ENCODE peak calls at places on chromosomes 4 and X, in four cellular contexts. S is mesenteric fat pad; Q is NCI-H748 treated with DMSO at 0.1 percent for 48 hours; A is activated T-helper 9 cell treated with anti-CD3 and anti-CD28 coated beads, Interleukin-2, amount 50 U/mL, for 16 hours. U is an unnamed sample.

GRCh38 chr4:79042079-79042674 is 102.9 kb upstream of the PAQR3 start:
- DNase-seq in S (no peak), Q (peak), A (no peak), U (peak)

GRCh38 chr4:136927172-136927571 is 605.1 kb downstream of the PCDH18 start:
- DNase-seq in S (no peak), Q (no peak), A (no peak), U (no peak)

GRCh38 chr4:159341486-159341885 is 238.6 kb downstream of the RAPGEF2 start:
- DNase-seq in S (no peak), Q (no peak), A (no peak), U (no peak)

GRCh38 chrX:19670854-19671620 is 155.7 kb upstream of the MAP3K15 start:
- DNase-seq in S (no peak), Q (no peak), A (no peak), U (no peak)

GRCh38 chrX:46574337-46574940 is 874 bp downstream of the CHST7 start:
- DNase-seq in S (no peak), Q (peak), A (peak), U (no peak)

GRCh38 chr4:128501239-128501638 is 213.6 kb upstream of the PGRMC2 start:
- DNase-seq in S (no peak), Q (no peak), A (no peak), U (no peak)

GRCh38 chr4:14771504-14772175 is 230.6 kb upstream of the CPEB2 start:
- DNase-seq in S (no peak), Q (no peak), A (no peak), U (no peak)

GRCh38 chr4:14581741-14582140 is 420.5 kb upstream of the CPEB2 start:
- DNase-seq in S (no peak), Q (no peak), A (no peak), U (no peak)

GRCh38 chr4:23680616-23681518 is 209.0 kb downstream of the PPARGC1A start:
- DNase-seq in S (no peak), Q (no peak), A (no peak), U (no peak)

GRCh38 chr4:7287918-7288280 is 95.6 kb downstream of the SORCS2 start:
- DNase-seq in S (no peak), Q (no peak), A (no peak), U (no peak)

GRCh38 chr4:163395758-163396157 is 52.1 kb downstream of the NPY5R start:
- DNase-seq in S (no peak), Q (no peak), A (no peak), U (no peak)

GRCh38 chr4:56375458-56375857 is 11.8 kb downstream of the AASDH start:
- DNase-seq in S (no peak), Q (no peak), A (no peak), U (no peak)

GRCh38 chr4:89290727-89291126 is 16.9 kb downstream of the GPRIN3 start:
- DNase-seq in S (no peak), Q (no peak), A (no peak), U (no peak)

GRCh38 chr4:106583567-106583966 is 215.0 kb upstream of the GIMD1 start:
- DNase-seq in S (no peak), Q (no peak), A (no peak), U (no peak)

GRCh38 chrX:72694170-72694569 is 19.9 kb downstream of the PHKA1 start:
- DNase-seq in S (no peak), Q (no peak), A (no peak), U (no peak)

GRCh38 chr4:169492436-169493163 is 119.8 kb downstream of the NEK1 start:
- DNase-seq in S (no peak), Q (peak), A (no peak), U (peak)

GRCh38 chrX:134369576-134369975 is 90.4 kb upstream of the HPRT1 start:
- DNase-seq in S (no peak), Q (no peak), A (no peak), U (no peak)

GRCh38 chr4:6988016-6988715 is 55.0 kb upstream of the TADA2B start:
- DNase-seq in S (no peak), Q (no peak), A (no peak), U (no peak)

GRCh38 chr4:139609647-139610046 is 53.6 kb upstream of the SETD7 start:
- DNase-seq in S (no peak), Q (no peak), A (no peak), U (no peak)

GRCh38 chrX:104141087-104141760 is 15.6 kb downstream of the SLC25A53 start:
- DNase-seq in S (no peak), Q (no peak), A (no peak), U (no peak)

GRCh38 chr4:26320159-26320452 is 708 bp upstream of the RBPJ start:
- DNase-seq in S (no peak), Q (no peak), A (peak), U (no peak)

GRCh38 chr4:95838192-95838591 is 1.7 kb upstream of the PDHA2 start:
- DNase-seq in S (no peak), Q (no peak), A (no peak), U (no peak)

GRCh38 chr4:17236686-17237085 is 275.2 kb downstream of the QDPR start:
- DNase-seq in S (no peak), Q (no peak), A (no peak), U (no peak)

GRCh38 chr4:53716471-53717063 is 125.3 kb upstream of the LNX1 start:
- DNase-seq in S (no peak), Q (no peak), A (no peak), U (no peak)